ENCODE peak calls at places on chromosomes 4 and X, in eight cellular contexts. Q, T, P, Y, E, J, R and G are unnamed samples.

GRCh38 chr4:106287353-106287969 is 28.5 kb downstream of the TBCK start:
- DNase-seq in Q (no peak), T (no peak), P (no peak), Y (no peak), E (peak), J (no peak), R (no peak), G (peak)

GRCh38 chr4:150072906-150073714 is 5.1 kb upstream of the DCLK2 start:
- DNase-seq in Q (no peak), T (no peak), P (no peak), Y (no peak), E (peak), J (no peak), R (no peak), G (peak)

GRCh38 chr4:117560329-117560728 is 474.0 kb upstream of the NDST3 start:
- DNase-seq in Q (no peak), T (no peak), P (no peak), Y (no peak), E (peak), J (no peak), R (no peak), G (peak)

GRCh38 chr4:183831026-183831446 is 74.1 kb upstream of the STOX2 start:
- DNase-seq in Q (no peak), T (no peak), P (no peak), Y (no peak), E (no peak), J (no peak), R (no peak), G (no peak)

GRCh38 chrX:103517246-103517645 is 2.0 kb downstream of the RAB40A start:
- DNase-seq in Q (no peak), T (no peak), P (no peak), Y (no peak), E (peak), J (no peak), R (no peak), G (no peak)

GRCh38 chrX:102042706-102043325 is 82.7 kb upstream of the TCEAL2 start:
- DNase-seq in Q (no peak), T (no peak), P (no peak), Y (no peak), E (peak), J (no peak), R (no peak), G (no peak)

GRCh38 chr4:15956179-15956850 is 6.7 kb downstream of the FGFBP2 start:
- DNase-seq in Q (peak), T (peak), P (peak), Y (peak), E (peak), J (peak), R (peak), G (peak)

GRCh38 chr4:165537028-165537648 is 158.3 kb downstream of the CPE start:
- DNase-seq in Q (no peak), T (no peak), P (peak), Y (no peak), E (peak), J (no peak), R (no peak), G (peak)

GRCh38 chr4:129218355-129218754 is 122.4 kb downstream of the C4orf33 start:
- DNase-seq in Q (no peak), T (no peak), P (no peak), Y (no peak), E (no peak), J (peak), R (no peak), G (no peak)

GRCh38 chr4:181479145-181479544 is 764.1 kb upstream of the TENM3 start:
- DNase-seq in Q (no peak), T (no peak), P (no peak), Y (no peak), E (no peak), J (no peak), R (no peak), G (no peak)

GRCh38 chr4:8938137-8938536 is 66.5 kb upstream of the HMX1 start:
- DNase-seq in Q (no peak), T (no peak), P (no peak), Y (no peak), E (no peak), J (no peak), R (no peak), G (no peak)

GRCh38 chrX:39335447-39336235 is 534.4 kb downstream of the MID1IP1 start:
- DNase-seq in Q (no peak), T (no peak), P (no peak), Y (no peak), E (no peak), J (no peak), R (no peak), G (no peak)

GRCh38 chr4:112183252-112183651 is 38.0 kb downstream of the FAM241A start:
- DNase-seq in Q (no peak), T (no peak), P (no peak), Y (no peak), E (peak), J (no peak), R (no peak), G (no peak)

GRCh38 chr4:170004656-170005250 is 21.4 kb downstream of the MFAP3L start:
- DNase-seq in Q (no peak), T (no peak), P (no peak), Y (no peak), E (no peak), J (no peak), R (no peak), G (peak)

GRCh38 chr4:78556655-78557054 is 5.1 kb downstream of the ANXA3 start:
- DNase-seq in Q (peak), T (no peak), P (no peak), Y (no peak), E (peak), J (no peak), R (no peak), G (no peak)

GRCh38 chr4:16196482-16197393 is 29.5 kb downstream of the TAPT1 start:
- DNase-seq in Q (peak), T (no peak), P (no peak), Y (no peak), E (peak), J (no peak), R (no peak), G (peak)

GRCh38 chrX:17550011-17550410 is 175.0 kb downstream of the NHS start:
- DNase-seq in Q (no peak), T (no peak), P (no peak), Y (no peak), E (peak), J (no peak), R (no peak), G (no peak)

DNA sequence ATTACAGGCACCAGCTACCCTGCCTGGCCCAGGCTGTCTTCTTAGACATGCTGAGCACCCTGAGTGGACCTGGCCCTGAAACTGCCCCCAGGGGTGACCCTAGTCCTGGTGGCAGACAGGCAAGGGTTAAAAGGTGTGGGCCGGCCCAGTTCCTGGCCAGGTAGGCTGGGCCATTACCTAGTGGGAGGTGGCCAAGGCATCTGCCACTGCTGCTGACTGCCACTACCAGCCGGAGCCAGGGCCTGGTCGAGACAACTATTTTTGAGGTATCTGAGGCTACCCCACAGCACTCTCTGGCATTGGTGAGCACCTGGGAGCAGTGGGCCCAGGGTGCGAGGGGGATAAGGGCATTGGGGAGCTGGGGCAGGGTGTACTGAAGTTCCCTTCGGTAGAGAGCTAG is at the start of gene CCDC120:
- DNase-seq in Q (no peak), T (no peak), P (peak), Y (no peak), E (peak), J (no peak), R (no peak), G (no peak)
- H3K4me3 ChIP-seq in Q (peak), T (no peak), P (no peak), Y (no peak), E (peak), J (no peak), R (no peak), G (no peak)

GRCh38 chr4:118775405-118775804 is 60.5 kb downstream of the SEC24D start:
- DNase-seq in Q (no peak), T (no peak), P (no peak), Y (no peak), E (peak), J (no peak), R (no peak), G (no peak)

GRCh38 chr4:118774321-118774720 is 61.6 kb downstream of the SEC24D start:
- DNase-seq in Q (no peak), T (no peak), P (no peak), Y (no peak), E (no peak), J (no peak), R (no peak), G (no peak)

GRCh38 chr4:118773082-118773792 is 62.7 kb downstream of the SEC24D start:
- DNase-seq in Q (no peak), T (no peak), P (no peak), Y (no peak), E (no peak), J (no peak), R (no peak), G (no peak)

GRCh38 chr4:118776166-118776954 is 59.6 kb downstream of the SEC24D start:
- DNase-seq in Q (no peak), T (no peak), P (no peak), Y (no peak), E (peak), J (no peak), R (no peak), G (no peak)

GRCh38 chr4:118774989-118775388 is 60.9 kb downstream of the SEC24D start:
- DNase-seq in Q (peak), T (no peak), P (no peak), Y (no peak), E (peak), J (no peak), R (no peak), G (no peak)
- H3K4me3 ChIP-seq in Q (no peak), T (no peak), P (no peak), Y (no peak), E (no peak), J (no peak), R (no peak), G (no peak)

DNA sequence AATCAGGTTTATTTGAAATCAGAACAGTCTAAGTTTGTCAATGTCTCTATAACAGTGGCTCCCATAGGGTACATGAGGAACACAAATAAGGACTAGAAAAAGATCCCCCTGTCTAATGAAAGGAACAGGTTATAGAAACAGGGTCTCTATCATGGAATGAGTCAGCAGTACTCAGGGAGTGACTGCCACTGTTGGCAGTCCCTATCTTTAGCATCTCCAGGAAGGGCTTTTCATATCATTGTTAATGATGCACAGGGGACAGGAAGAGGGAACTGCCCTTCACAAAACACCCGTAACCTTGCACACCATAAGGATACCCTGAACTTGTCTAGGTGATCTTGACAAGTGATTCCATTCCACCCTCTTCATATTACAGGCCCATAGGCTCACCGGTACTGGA is 38.5 kb upstream of the SMIM10L2A start:
- DNase-seq in Q (no peak), T (no peak), P (no peak), Y (no peak), E (no peak), J (no peak), R (no peak), G (no peak)
- H3K4me3 ChIP-seq in Q (no peak), T (no peak), P (no peak), Y (no peak), E (no peak), J (no peak), R (no peak), G (no peak)

GRCh38 chr4:17511041-17511949 is 595 bp downstream of the QDPR start:
- DNase-seq in Q (no peak), T (peak), P (peak), Y (peak), E (peak), J (peak), R (peak), G (no peak)

GRCh38 chr4:17511950-17512795 is at the start of gene QDPR:
- DNase-seq in Q (peak), T (peak), P (peak), Y (peak), E (peak), J (peak), R (peak), G (no peak)

GRCh38 chr4:17512973-17513665 is 1.2 kb upstream of the QDPR start:
- DNase-seq in Q (no peak), T (no peak), P (no peak), Y (no peak), E (peak), J (no peak), R (no peak), G (no peak)

GRCh38 chr4:17514865-17515264 is at the start of gene CLRN2:
- DNase-seq in Q (no peak), T (no peak), P (no peak), Y (no peak), E (no peak), J (no peak), R (no peak), G (no peak)

DNA sequence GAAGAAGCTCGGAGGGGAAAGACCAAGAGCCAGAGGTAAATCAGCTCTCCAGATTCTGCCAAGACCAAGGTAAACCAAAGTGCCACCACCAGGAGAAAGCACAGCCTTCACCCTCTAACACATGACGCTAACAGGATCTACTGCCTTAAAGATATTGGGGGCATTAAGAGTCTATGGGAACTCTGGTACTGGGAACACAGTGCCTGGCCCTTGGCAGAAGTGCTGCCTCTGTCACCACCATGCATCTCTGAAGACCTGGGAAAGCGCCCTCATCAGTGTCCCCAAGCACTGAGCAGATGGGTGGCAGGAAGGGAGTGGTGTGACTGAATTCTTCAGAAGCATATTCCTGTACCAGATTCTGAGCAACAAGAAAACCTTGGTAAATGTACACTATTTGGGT is 1.3 kb downstream of the QDPR start:
- DNase-seq in Q (no peak), T (no peak), P (no peak), Y (no peak), E (no peak), J (no peak), R (no peak), G (no peak)
- H3K4me3 ChIP-seq in Q (no peak), T (no peak), P (no peak), Y (peak), E (no peak), J (no peak), R (no peak), G (no peak)

DNA sequence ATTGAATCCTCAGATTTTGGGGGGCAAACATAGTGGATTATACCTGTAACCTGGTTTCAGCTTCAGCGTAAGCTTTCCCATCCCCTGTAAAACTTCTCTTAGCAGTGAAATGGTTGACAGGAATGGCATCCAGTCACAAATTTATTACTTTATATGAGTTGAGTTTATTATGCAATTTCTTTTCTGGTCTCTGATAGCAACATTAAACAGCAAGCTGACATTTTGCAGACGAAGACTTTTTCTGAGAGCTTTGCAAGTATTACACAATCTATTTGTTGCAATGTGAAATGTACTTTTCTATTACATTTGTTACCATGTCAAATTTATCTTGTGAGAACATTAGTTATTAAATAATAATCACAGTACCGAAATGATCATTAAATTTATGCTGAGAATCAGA is 60.6 kb downstream of the GSPT2 start:
- DNase-seq in Q (no peak), T (no peak), P (no peak), Y (no peak), E (no peak), J (no peak), R (no peak), G (no peak)
- H3K4me3 ChIP-seq in Q (peak), T (no peak), P (no peak), Y (peak), E (peak), J (no peak), R (peak), G (peak)

DNA sequence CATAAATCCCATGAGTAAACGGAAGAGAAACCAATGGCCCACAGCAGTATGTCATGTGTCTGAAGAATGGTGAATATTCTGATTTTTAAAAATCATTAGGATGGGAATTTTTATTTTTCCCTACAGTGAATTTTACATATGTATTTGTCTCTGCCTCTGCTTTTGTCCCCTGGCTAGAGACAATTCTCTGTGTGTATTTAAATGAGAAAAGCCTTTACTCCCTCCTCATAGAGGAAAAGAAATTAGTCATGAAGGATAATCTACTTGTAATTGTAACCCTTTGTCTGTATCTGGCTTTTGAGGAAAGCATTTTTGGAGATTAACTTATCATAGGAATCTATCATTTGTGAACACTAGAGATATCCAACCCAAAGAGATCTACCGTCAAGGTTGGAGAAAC is 152.0 kb downstream of the THOC2 start:
- DNase-seq in Q (no peak), T (no peak), P (no peak), Y (no peak), E (no peak), J (no peak), R (no peak), G (no peak)
- H3K4me3 ChIP-seq in Q (no peak), T (no peak), P (no peak), Y (no peak), E (no peak), J (no peak), R (no peak), G (no peak)

DNA sequence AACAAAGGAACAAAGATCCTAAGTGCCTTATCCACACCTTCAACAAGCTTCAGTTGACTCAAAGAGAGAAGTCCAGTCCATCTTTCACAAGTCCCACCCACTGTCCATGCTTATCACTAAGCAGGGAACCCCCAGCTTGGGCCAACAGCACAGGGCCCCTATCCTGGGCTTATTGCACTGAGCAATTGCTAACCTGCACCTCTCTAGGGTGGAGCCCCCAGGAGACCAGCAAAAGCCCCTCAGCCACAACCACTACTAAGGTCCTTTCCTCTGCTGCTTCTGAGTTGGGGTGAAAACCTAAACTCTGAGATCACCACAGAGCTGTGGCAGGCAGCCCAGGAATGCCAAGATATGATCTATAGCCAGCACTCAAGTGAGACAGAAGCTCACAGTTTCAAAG is 96.7 kb upstream of the PBDC1 start:
- DNase-seq in Q (no peak), T (no peak), P (no peak), Y (no peak), E (no peak), J (no peak), R (no peak), G (no peak)
- H3K4me3 ChIP-seq in Q (no peak), T (no peak), P (no peak), Y (no peak), E (no peak), J (no peak), R (no peak), G (no peak)

GRCh38 chrX:115562492-115562872 is 1.5 kb downstream of the PLS3 start:
- DNase-seq in Q (peak), T (no peak), P (no peak), Y (no peak), E (peak), J (no peak), R (no peak), G (no peak)

GRCh38 chrX:115561605-115562491 is 874 bp downstream of the PLS3 start:
- DNase-seq in Q (peak), T (no peak), P (peak), Y (peak), E (peak), J (peak), R (peak), G (no peak)

GRCh38 chrX:115564243-115564642 is 3.3 kb downstream of the PLS3 start:
- DNase-seq in Q (no peak), T (no peak), P (no peak), Y (no peak), E (peak), J (no peak), R (no peak), G (no peak)

GRCh38 chrX:115565888-115566287 is 4.9 kb downstream of the PLS3 start:
- DNase-seq in Q (no peak), T (no peak), P (no peak), Y (no peak), E (no peak), J (no peak), R (no peak), G (no peak)

DNA sequence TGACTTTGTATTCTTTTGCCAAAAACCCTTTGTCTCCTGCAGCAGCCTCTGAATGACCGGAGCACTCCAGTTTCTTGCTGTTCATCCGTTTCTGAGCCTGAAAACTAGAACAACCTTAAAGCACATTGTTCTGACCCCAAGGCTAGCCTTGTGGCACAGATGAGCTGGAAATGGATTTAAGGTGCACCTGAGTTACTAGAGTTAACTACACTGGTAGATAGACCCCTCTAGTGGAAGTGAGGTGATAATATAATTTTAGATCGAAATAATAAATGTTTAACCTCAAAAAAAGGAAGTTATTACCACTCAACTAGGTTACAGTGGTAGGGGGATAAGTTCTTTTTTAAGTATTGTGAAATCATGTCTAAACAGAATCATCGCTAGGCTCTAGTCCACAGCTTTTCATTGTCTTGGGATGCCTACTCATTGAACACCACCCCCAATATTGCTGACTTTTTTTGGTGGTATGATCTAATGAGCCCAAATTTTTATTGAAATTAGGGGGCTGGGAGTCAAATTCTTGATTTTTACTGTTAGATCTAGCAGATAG is 2.7 kb downstream of the PLS3 start:
- DNase-seq in Q (no peak), T (no peak), P (no peak), Y (no peak), E (no peak), J (no peak), R (peak), G (no peak)
- H3K4me3 ChIP-seq in Q (peak), T (no peak), P (no peak), Y (peak), E (no peak), J (no peak), R (no peak), G (no peak)